ENCODE peak calls at places on chromosomes 13 and 19, in seven cellular contexts. M, J, Q, W, H, P and X are unnamed samples.

GRCh38 chr13:86757236-86757978 is 913.8 kb upstream of the SLITRK5 start:
- DNase-seq in W (no peak), M (no peak), H (no peak), P (no peak), Q (no peak), J (no peak), X (no peak)

GRCh38 chr19:1245884-1246816 is 2.2 kb upstream of the MIDN start:
- DNase-seq in J (no peak), Q (no peak), M (peak), H (no peak), P (no peak), W (no peak), X (no peak)

GRCh38 chr13:41344358-41344757 is 33.3 kb downstream of the NAA16 start:
- DNase-seq in W (no peak), Q (no peak), J (no peak), M (no peak), H (no peak), P (no peak), X (no peak)

GRCh38 chr13:60286707-60287106 is 110.3 kb upstream of the TDRD3 start:
- DNase-seq in W (no peak), H (no peak), P (no peak), Q (no peak), J (no peak), M (no peak), X (no peak)

GRCh38 chr19:35135389-35135909 is 590 bp upstream of the LGI4 start:
- DNase-seq in J (peak), M (peak), Q (peak), P (peak), H (peak), W (peak), X (no peak)

GRCh38 chr13:41216160-41216559 is 21.8 kb upstream of the KBTBD7 start:
- DNase-seq in P (no peak), J (no peak), H (no peak), Q (peak), M (no peak), W (no peak), X (no peak)

GRCh38 chr13:21526707-21527454 is 67.8 kb upstream of the ZDHHC20 start:
- DNase-seq in W (no peak), J (no peak), H (no peak), M (no peak), Q (no peak), P (no peak), X (no peak)

GRCh38 chr19:45125975-45126493 is 33.1 kb downstream of the PPP1R37 start:
- DNase-seq in J (peak), Q (peak), H (peak), M (peak), W (no peak), P (peak), X (no peak)

GRCh38 chr13:23551213-23552008 is 18.8 kb upstream of the TNFRSF19 start:
- DNase-seq in H (no peak), P (no peak), W (no peak), J (peak), M (no peak), Q (no peak), X (no peak)

GRCh38 chr13:49935171-49936084 is 712 bp downstream of the SPRYD7 start:
- DNase-seq in W (peak), P (no peak), J (peak), Q (peak), M (peak), H (no peak), X (no peak)

GRCh38 chr13:42063105-42063504 is 14.7 kb downstream of the DGKH start:
- DNase-seq in H (no peak), Q (no peak), M (no peak), P (no peak), W (no peak), J (no peak), X (no peak)

GRCh38 chr19:7373862-7374261 is 25.1 kb downstream of the ARHGEF18 start:
- DNase-seq in P (no peak), W (no peak), J (no peak), M (peak), Q (no peak), H (no peak), X (no peak)

GRCh38 chr19:16378291-16378889 is 53.8 kb downstream of the KLF2 start:
- DNase-seq in J (no peak), W (no peak), Q (no peak), H (no peak), P (no peak), M (no peak), X (no peak)

GRCh38 chr13:80473695-80474094 is 132.8 kb upstream of the SPRY2 start:
- DNase-seq in M (no peak), P (no peak), J (no peak), H (no peak), W (no peak), Q (no peak), X (no peak)

GRCh38 chr13:50908371-50908770 is 1.2 kb upstream of the RNASEH2B start:
- DNase-seq in W (no peak), M (no peak), J (no peak), P (no peak), H (no peak), Q (no peak), X (no peak)

GRCh38 chr13:102642475-102642874 is 45.7 kb downstream of the TPP2 start:
- DNase-seq in M (no peak), J (no peak), H (no peak), W (no peak), P (peak), Q (no peak), X (peak)

GRCh38 chr13:99150575-99151370 is 49.9 kb upstream of the UBAC2 start:
- DNase-seq in J (no peak), M (no peak), Q (peak), W (no peak), P (no peak), H (no peak), X (no peak)

GRCh38 chr13:30266751-30267150 is 40.6 kb downstream of the KATNAL1 start:
- DNase-seq in Q (no peak), P (no peak), M (no peak), J (no peak), W (no peak), H (no peak), X (no peak)

GRCh38 chr19:11781295-11782057 is 14.7 kb downstream of the ZNF441 start:
- DNase-seq in Q (no peak), H (no peak), J (no peak), W (no peak), P (no peak), M (no peak), X (no peak)

GRCh38 chr13:73708393-73708985 is 425.7 kb downstream of the KLF12 start:
- DNase-seq in W (peak), H (peak), Q (peak), J (peak), M (peak), P (peak), X (peak)

GRCh38 chr19:6793411-6793810 is 20.9 kb downstream of the VAV1 start:
- DNase-seq in H (no peak), J (no peak), P (no peak), M (no peak), W (no peak), Q (no peak), X (no peak)